ENCODE peak calls at places on chromosome 12, in eight cellular contexts. W, K, V, S, P, T, H and Q are unnamed samples.

GRCh38 chr12:111462134-111462821 is 56.6 kb downstream of the SH2B3 start:
- DNase-seq in W (no peak), K (no peak), V (peak; percentile 39), S (no peak), P (no peak), T (no peak), H (no peak), Q (no peak)

GRCh38 chr12:27015730-27016076 is 1.5 kb upstream of the TM7SF3 start:
- DNase-seq in W (no peak), K (no peak), V (peak; percentile 66), S (no peak), P (no peak), T (no peak), H (no peak), Q (no peak)

GRCh38 chr12:99752740-99753139 is 105.2 kb downstream of the GARIN6 start:
- DNase-seq in W (no peak), K (no peak), V (no peak), S (no peak), P (no peak), T (no peak), H (no peak), Q (no peak)

GRCh38 chr12:115922952-115923564 is 354.4 kb downstream of the MED13L start:
- DNase-seq in W (no peak), K (no peak), V (peak; percentile 7), S (no peak), P (no peak), T (no peak), H (no peak), Q (no peak)

GRCh38 chr12:50765325-50765911 is 1.5 kb downstream of the ATF1 start:
- DNase-seq in W (peak; percentile 34), K (peak; percentile 21), V (peak; percentile 61), S (no peak), P (peak; percentile 31), T (no peak), H (no peak), Q (no peak)

GRCh38 chr12:111359231-111359913 is 9.5 kb downstream of the PHETA1 start:
- DNase-seq in W (no peak), K (no peak), V (no peak), S (no peak), P (no peak), T (no peak), H (no peak), Q (no peak)

GRCh38 chr12:39620664-39621658 is 1.4 kb upstream of the ABCD2 start:
- DNase-seq in W (no peak), K (no peak), V (peak; percentile 21), S (no peak), P (no peak), T (no peak), H (no peak), Q (no peak)

GRCh38 chr12:50401383-50402155 is 884 bp downstream of the LARP4 start:
- DNase-seq in W (peak; percentile 58), K (no peak), V (peak; percentile 43), S (peak; percentile 29), P (no peak), T (no peak), H (peak; percentile 65), Q (no peak)

GRCh38 chr12:94980577-94980976 is 22.9 kb downstream of the NDUFA12 start:
- DNase-seq in W (no peak), K (no peak), V (peak; percentile 56), S (no peak), P (no peak), T (no peak), H (no peak), Q (no peak)
- TF ChIP-seq CTCF in W (no peak), K (peak; percentile 10), V (peak; percentile 47), S (no peak), P (no peak), T (no peak), H (peak; percentile 33), Q (no peak)

GRCh38 chr12:57940915-57941164 is 527 bp upstream of the ATP23 start:
- DNase-seq in W (no peak), K (no peak), V (no peak), S (no peak), P (no peak), T (no peak), H (no peak), Q (no peak)
- TF ChIP-seq CTCF in W (no peak), K (no peak), V (no peak), S (no peak), P (no peak), T (no peak), H (no peak), Q (no peak)

GRCh38 chr12:106733660-106734059 is 40.8 kb upstream of the RIC8B start:
- DNase-seq in W (no peak), K (no peak), V (no peak), S (no peak), P (no peak), T (no peak), H (no peak), Q (no peak)

GRCh38 chr12:106739318-106739717 is 35.2 kb upstream of the RIC8B start:
- DNase-seq in W (no peak), K (no peak), V (no peak), S (no peak), P (no peak), T (no peak), H (no peak), Q (no peak)

GRCh38 chr12:106732890-106733289 is 41.6 kb upstream of the RIC8B start:
- DNase-seq in W (peak; percentile 26), K (no peak), V (no peak), S (no peak), P (no peak), T (no peak), H (no peak), Q (no peak)

GRCh38 chr12:106739815-106740552 is 34.5 kb upstream of the RIC8B start:
- DNase-seq in W (no peak), K (no peak), V (no peak), S (no peak), P (no peak), T (no peak), H (no peak), Q (no peak)

DNA sequence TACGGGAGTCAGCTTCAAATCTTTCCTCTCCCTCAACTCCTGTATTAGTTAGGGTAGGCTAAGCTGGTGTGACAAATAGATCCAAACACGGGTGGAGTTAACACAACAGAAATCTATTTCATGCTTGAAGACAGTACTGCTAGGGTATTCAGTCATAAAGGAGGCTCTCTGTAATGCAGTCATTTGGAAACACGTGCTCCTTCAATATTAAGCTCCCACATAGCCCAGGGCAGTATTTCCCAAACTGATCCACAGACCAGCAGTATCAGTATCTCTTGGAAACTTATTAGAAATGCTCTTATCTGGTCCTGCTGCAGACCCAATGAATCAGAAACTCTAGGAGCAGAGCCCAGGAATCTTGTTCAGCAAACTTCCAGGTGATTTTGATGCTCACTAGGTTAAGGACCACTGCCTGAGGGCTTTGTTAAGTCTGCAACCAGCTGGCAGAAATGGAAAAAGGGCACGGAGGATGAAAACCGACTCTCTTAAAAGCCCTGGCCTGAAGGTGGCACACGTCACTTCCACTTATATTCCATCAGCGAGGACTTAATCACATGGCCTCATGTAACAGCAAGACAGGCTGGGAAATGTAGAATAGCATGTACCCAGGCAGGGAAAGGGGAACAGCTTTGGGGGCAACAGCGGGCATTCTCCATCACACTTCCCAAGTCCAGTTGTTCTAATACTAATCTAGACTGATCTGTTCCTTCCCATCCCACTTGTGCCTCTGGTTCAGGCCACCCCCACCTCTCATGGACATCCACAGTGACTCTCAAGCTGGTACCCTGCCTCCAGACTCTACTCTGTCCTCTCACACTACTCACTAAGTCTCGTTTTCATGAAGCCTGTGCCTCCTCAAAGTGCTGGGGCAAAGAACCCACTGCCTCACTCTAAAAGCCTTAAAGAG is 38.2 kb upstream of the RIC8B start:
- DNase-seq in W (no peak), K (no peak), V (no peak), S (no peak), P (no peak), T (no peak), H (no peak), Q (no peak)
- TF ChIP-seq CTCF in W (no peak), K (no peak), V (no peak), S (no peak), P (no peak), T (no peak), H (no peak), Q (no peak)

GRCh38 chr12:108519558-108519957 is 4.5 kb downstream of the FICD start:
- DNase-seq in W (no peak), K (no peak), V (no peak), S (no peak), P (no peak), T (no peak), H (no peak), Q (no peak)
- TF ChIP-seq CTCF in W (no peak), K (no peak), V (no peak), S (no peak), P (no peak), T (no peak), H (no peak), Q (no peak)

DNA sequence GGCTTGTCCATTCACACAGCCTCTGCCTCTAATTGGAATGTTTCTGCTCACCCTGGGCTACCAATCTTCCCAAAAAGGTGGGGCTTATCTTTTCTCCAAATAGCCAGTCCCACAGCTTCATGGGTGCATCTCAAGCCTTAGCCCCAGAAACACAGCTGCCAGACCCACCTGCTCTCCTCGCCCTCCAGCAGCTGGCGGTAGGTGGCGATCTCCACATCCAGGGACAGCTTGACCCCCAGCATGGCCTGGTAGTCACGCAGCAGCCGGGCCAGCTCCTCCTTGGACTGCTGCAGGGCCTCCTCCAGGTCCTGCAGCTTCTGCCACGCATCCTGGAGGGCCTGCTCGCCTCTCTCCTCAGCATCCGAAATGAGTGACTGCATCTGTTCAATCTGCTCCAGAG is 11.1 kb downstream of the KRT77 start:
- DNase-seq in W (no peak), K (peak; percentile 38), V (no peak), S (no peak), P (peak; percentile 56), T (no peak), H (no peak), Q (no peak)
- TF ChIP-seq CTCF in W (no peak), K (peak; percentile 19), V (peak; percentile 3), S (no peak), P (no peak), T (no peak), H (no peak), Q (no peak)

DNA sequence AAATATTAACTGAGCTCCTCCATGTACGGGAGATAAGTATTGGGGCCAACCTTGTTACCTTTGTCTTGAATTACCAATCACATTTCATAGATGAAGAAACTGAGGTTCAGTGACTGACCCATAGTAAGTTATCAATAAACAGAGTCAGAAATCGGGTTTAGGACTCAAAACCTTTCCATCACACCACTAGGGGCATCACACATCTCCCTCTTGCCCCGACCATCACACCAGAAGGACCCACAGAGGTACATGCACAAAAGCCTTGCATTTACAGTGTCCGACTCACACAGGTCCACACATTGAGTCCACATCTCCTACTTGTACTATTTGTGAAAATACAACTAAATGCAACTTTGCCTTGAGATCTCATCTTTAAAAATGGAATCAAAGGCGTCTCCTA is 29.4 kb downstream of the KCNA5 start:
- DNase-seq in W (no peak), K (no peak), V (no peak), S (no peak), P (no peak), T (no peak), H (no peak), Q (no peak)
- TF ChIP-seq CTCF in W (no peak), K (no peak), V (no peak), S (no peak), P (no peak), T (no peak), H (no peak), Q (no peak)